ENCODE peak calls at places on chromosomes 5 and 9, in six cellular contexts. One of them, this sample, is unnamed.

GRCh38 chr5:59187772-59188347 is 605.0 kb downstream of the RAB3C start:
- DNase-seq in transverse colon: no peak
- DNase-seq in body of pancreas: no peak
- DNase-seq in stomach: no peak
- DNase-seq in gastrocnemius medialis: no peak
- DNase-seq in sigmoid colon: no peak
- DNase-seq in this sample: no peak

GRCh38 chr5:93572101-93572772 is 8.8 kb downstream of the NR2F1-AS1 start:
- DNase-seq in transverse colon: no peak
- DNase-seq in body of pancreas: no peak
- DNase-seq in stomach: no peak
- DNase-seq in gastrocnemius medialis: no peak
- DNase-seq in sigmoid colon: no peak
- DNase-seq in this sample: no peak

GRCh38 chr5:136729901-136730355 is 364.6 kb upstream of the TRPC7 start:
- DNase-seq in transverse colon: no peak
- DNase-seq in body of pancreas: no peak
- DNase-seq in stomach: no peak
- DNase-seq in gastrocnemius medialis: no peak
- DNase-seq in sigmoid colon: no peak
- DNase-seq in this sample: no peak

GRCh38 chr5:83608122-83608521 is 112.5 kb downstream of the HAPLN1 start:
- DNase-seq in transverse colon: peak
- DNase-seq in body of pancreas: peak
- DNase-seq in stomach: peak
- DNase-seq in gastrocnemius medialis: no peak
- DNase-seq in sigmoid colon: no peak
- DNase-seq in this sample: peak

GRCh38 chr5:86997501-86997900 is 270.2 kb upstream of the RASA1 start:
- DNase-seq in transverse colon: no peak
- DNase-seq in body of pancreas: no peak
- DNase-seq in stomach: no peak
- DNase-seq in gastrocnemius medialis: no peak
- DNase-seq in sigmoid colon: no peak
- DNase-seq in this sample: no peak

GRCh38 chr9:2495221-2496005 is 126.2 kb upstream of the VLDLR start:
- DNase-seq in transverse colon: no peak
- DNase-seq in body of pancreas: no peak
- DNase-seq in stomach: no peak
- DNase-seq in gastrocnemius medialis: no peak
- DNase-seq in sigmoid colon: no peak
- DNase-seq in this sample: peak

GRCh38 chr9:35685506-35685905 is 4.2 kb downstream of the TPM2 start:
- DNase-seq in transverse colon: no peak
- DNase-seq in body of pancreas: no peak
- DNase-seq in stomach: no peak
- DNase-seq in gastrocnemius medialis: no peak
- DNase-seq in sigmoid colon: no peak
- DNase-seq in this sample: no peak

GRCh38 chr9:35490910-35491465 is 1.1 kb downstream of the RUSC2 start:
- DNase-seq in transverse colon: no peak
- DNase-seq in body of pancreas: no peak
- DNase-seq in stomach: no peak
- DNase-seq in gastrocnemius medialis: no peak
- DNase-seq in sigmoid colon: no peak
- DNase-seq in this sample: no peak

GRCh38 chr5:96134886-96135285 is 173.2 kb upstream of the ELL2 start:
- DNase-seq in transverse colon: no peak
- DNase-seq in body of pancreas: no peak
- DNase-seq in stomach: no peak
- DNase-seq in gastrocnemius medialis: no peak
- DNase-seq in sigmoid colon: no peak
- DNase-seq in this sample: no peak

GRCh38 chr9:2271426-2271825 is 256.3 kb downstream of the SMARCA2 start:
- DNase-seq in transverse colon: peak
- DNase-seq in body of pancreas: peak
- DNase-seq in stomach: no peak
- DNase-seq in gastrocnemius medialis: no peak
- DNase-seq in sigmoid colon: no peak
- DNase-seq in this sample: peak

GRCh38 chr9:115211413-115212204 is 93.7 kb upstream of the TNC start:
- DNase-seq in transverse colon: no peak
- DNase-seq in body of pancreas: no peak
- DNase-seq in stomach: no peak
- DNase-seq in gastrocnemius medialis: no peak
- DNase-seq in sigmoid colon: no peak
- DNase-seq in this sample: no peak

GRCh38 chr9:138065287-138065686 is 187.7 kb downstream of the CACNA1B start:
- DNase-seq in transverse colon: no peak
- DNase-seq in body of pancreas: no peak
- DNase-seq in stomach: no peak
- DNase-seq in gastrocnemius medialis: no peak
- DNase-seq in sigmoid colon: peak
- DNase-seq in this sample: no peak

GRCh38 chr5:143395638-143396352 is 7.7 kb downstream of the NR3C1 start:
- DNase-seq in transverse colon: no peak
- DNase-seq in body of pancreas: no peak
- DNase-seq in stomach: no peak
- DNase-seq in gastrocnemius medialis: no peak
- DNase-seq in sigmoid colon: no peak
- DNase-seq in this sample: no peak

GRCh38 chr5:59562756-59563389 is 330.7 kb downstream of the PDE4D start:
- DNase-seq in transverse colon: peak
- DNase-seq in body of pancreas: peak
- DNase-seq in stomach: peak
- DNase-seq in gastrocnemius medialis: peak
- DNase-seq in sigmoid colon: no peak
- DNase-seq in this sample: no peak

GRCh38 chr5:72013741-72014703 is 93.3 kb upstream of the MAP1B start:
- DNase-seq in transverse colon: no peak
- DNase-seq in body of pancreas: no peak
- DNase-seq in stomach: no peak
- DNase-seq in gastrocnemius medialis: no peak
- DNase-seq in sigmoid colon: no peak
- DNase-seq in this sample: no peak

GRCh38 chr9:123111977-123112869 is 78.8 kb downstream of the GPR21 start:
- DNase-seq in transverse colon: no peak
- DNase-seq in body of pancreas: no peak
- DNase-seq in stomach: peak
- DNase-seq in gastrocnemius medialis: no peak
- DNase-seq in sigmoid colon: no peak
- DNase-seq in this sample: no peak

GRCh38 chr9:130331061-130331460 is 65.5 kb downstream of the HMCN2 start:
- DNase-seq in transverse colon: no peak
- DNase-seq in body of pancreas: no peak
- DNase-seq in stomach: no peak
- DNase-seq in gastrocnemius medialis: no peak
- DNase-seq in sigmoid colon: no peak
- DNase-seq in this sample: no peak

GRCh38 chr5:76225316-76225715 is 142.1 kb downstream of the SV2C start:
- DNase-seq in transverse colon: no peak
- DNase-seq in body of pancreas: no peak
- DNase-seq in stomach: no peak
- DNase-seq in gastrocnemius medialis: no peak
- DNase-seq in sigmoid colon: no peak
- DNase-seq in this sample: no peak

GRCh38 chr9:124001865-124002525 is 9.6 kb upstream of the LHX2 start:
- DNase-seq in transverse colon: no peak
- DNase-seq in body of pancreas: no peak
- DNase-seq in stomach: no peak
- DNase-seq in gastrocnemius medialis: no peak
- DNase-seq in sigmoid colon: no peak
- DNase-seq in this sample: no peak

GRCh38 chr9:113528811-113529210 is 65.3 kb downstream of the RGS3 start:
- DNase-seq in transverse colon: no peak
- DNase-seq in body of pancreas: no peak
- DNase-seq in stomach: no peak
- DNase-seq in gastrocnemius medialis: no peak
- DNase-seq in sigmoid colon: no peak
- DNase-seq in this sample: no peak

GRCh38 chr5:36688722-36689121 is 82.3 kb downstream of the SLC1A3 start:
- DNase-seq in transverse colon: no peak
- DNase-seq in body of pancreas: no peak
- DNase-seq in stomach: no peak
- DNase-seq in gastrocnemius medialis: no peak
- DNase-seq in sigmoid colon: no peak
- DNase-seq in this sample: no peak

GRCh38 chr5:13478831-13479465 is 465.5 kb downstream of the DNAH5 start:
- DNase-seq in transverse colon: no peak
- DNase-seq in body of pancreas: peak
- DNase-seq in stomach: peak
- DNase-seq in gastrocnemius medialis: no peak
- DNase-seq in sigmoid colon: no peak
- DNase-seq in this sample: no peak

GRCh38 chr5:64632251-64632650 is 58.1 kb upstream of the SHISAL2B start:
- DNase-seq in transverse colon: no peak
- DNase-seq in body of pancreas: no peak
- DNase-seq in stomach: no peak
- DNase-seq in gastrocnemius medialis: no peak
- DNase-seq in sigmoid colon: no peak
- DNase-seq in this sample: peak

GRCh38 chr5:179393078-179393477 is 47.8 kb upstream of the ADAMTS2 start:
- DNase-seq in transverse colon: no peak
- DNase-seq in body of pancreas: no peak
- DNase-seq in stomach: peak
- DNase-seq in gastrocnemius medialis: no peak
- DNase-seq in sigmoid colon: peak
- DNase-seq in this sample: no peak

GRCh38 chr5:113022661-113023060 is 46.1 kb downstream of the DCP2 start:
- DNase-seq in transverse colon: no peak
- DNase-seq in body of pancreas: no peak
- DNase-seq in stomach: no peak
- DNase-seq in gastrocnemius medialis: no peak
- DNase-seq in sigmoid colon: no peak
- DNase-seq in this sample: no peak
- TF ChIP-seq POLR2A in transverse colon: no peak
- TF ChIP-seq POLR2A in body of pancreas: no peak
- TF ChIP-seq POLR2A in stomach: no peak
- TF ChIP-seq POLR2A in gastrocnemius medialis: no peak
- TF ChIP-seq POLR2A in sigmoid colon: no peak
- TF ChIP-seq POLR2A in this sample: no peak

DNA sequence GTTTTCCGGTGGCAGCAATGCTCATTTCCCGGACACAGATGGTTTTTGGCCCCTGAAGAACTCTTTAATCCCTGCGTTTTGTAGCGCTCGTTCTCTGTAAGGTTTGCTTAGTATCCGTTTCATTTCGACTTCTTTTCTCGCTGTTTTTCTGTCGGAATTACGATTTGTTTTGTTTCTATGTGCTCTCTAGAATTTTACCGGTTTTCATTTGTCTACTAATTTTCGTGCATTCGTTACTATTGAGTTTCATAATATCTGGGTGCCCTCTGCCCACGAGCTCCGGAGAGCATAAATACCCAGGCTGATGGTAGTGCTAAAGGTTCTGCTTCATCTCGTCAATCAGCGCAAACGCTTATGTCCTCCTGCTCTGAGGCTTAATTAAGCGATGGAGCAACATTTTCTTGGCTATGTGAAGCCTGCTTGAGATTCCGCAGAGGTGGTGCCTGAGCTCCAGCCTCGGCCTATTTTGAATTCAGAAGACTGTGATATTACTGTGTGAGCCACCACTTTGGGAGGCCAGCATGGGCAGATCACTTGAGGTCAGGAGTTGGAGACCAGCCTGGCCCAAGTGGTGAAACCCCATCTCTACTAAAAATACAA is 44.9 kb downstream of the ANXA2R start:
- DNase-seq in transverse colon: no peak
- DNase-seq in body of pancreas: no peak
- DNase-seq in stomach: no peak
- DNase-seq in gastrocnemius medialis: no peak
- DNase-seq in sigmoid colon: no peak
- DNase-seq in this sample: no peak
- TF ChIP-seq POLR2A in transverse colon: no peak
- TF ChIP-seq POLR2A in body of pancreas: no peak
- TF ChIP-seq POLR2A in stomach: no peak
- TF ChIP-seq POLR2A in gastrocnemius medialis: no peak
- TF ChIP-seq POLR2A in sigmoid colon: no peak
- TF ChIP-seq POLR2A in this sample: no peak

DNA sequence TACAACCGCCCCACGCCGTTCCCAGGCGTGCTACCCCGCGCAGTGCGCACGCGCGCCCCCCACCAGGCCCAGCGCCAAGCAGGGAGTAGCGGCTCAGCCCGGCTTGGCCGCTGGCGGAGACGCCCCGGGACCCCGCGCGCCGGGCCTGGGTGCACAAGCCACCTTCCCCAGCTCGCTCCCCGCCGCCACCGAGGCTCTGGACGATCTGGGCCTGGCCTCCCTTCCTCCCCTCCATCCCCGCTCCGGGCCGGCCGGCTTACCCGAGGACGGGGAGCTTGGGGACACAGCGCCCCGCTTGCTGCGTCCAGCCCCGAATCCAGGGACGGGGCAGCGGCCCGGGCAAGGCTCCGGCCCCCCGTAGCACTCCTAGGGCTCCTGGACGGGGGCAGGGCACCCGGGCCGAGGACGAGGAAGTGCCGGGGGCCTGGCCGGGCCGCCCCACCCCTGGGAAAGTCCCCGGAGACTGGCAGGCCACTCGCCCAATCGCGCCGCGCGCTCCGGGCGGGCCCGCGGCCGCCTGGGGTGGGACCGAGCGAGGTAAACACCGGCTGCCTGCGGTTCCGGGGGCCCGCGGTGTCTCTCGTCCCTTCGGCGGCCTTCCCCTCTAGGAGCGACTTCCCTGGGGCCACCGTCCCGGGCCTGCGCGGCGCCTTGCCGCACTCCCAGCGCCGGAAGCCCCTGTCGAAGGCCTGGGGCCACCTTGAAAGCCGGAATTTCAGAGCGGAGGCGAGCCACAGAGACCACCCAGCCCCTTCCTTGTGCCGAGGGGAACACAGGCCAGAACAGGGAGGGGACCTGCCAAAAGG is at the start of gene TNIP1:
- DNase-seq in transverse colon: peak
- DNase-seq in body of pancreas: peak
- DNase-seq in stomach: peak
- DNase-seq in gastrocnemius medialis: peak
- DNase-seq in sigmoid colon: peak
- DNase-seq in this sample: peak
- TF ChIP-seq POLR2A in transverse colon: peak
- TF ChIP-seq POLR2A in body of pancreas: peak
- TF ChIP-seq POLR2A in stomach: no peak
- TF ChIP-seq POLR2A in gastrocnemius medialis: peak
- TF ChIP-seq POLR2A in sigmoid colon: peak
- TF ChIP-seq POLR2A in this sample: peak

DNA sequence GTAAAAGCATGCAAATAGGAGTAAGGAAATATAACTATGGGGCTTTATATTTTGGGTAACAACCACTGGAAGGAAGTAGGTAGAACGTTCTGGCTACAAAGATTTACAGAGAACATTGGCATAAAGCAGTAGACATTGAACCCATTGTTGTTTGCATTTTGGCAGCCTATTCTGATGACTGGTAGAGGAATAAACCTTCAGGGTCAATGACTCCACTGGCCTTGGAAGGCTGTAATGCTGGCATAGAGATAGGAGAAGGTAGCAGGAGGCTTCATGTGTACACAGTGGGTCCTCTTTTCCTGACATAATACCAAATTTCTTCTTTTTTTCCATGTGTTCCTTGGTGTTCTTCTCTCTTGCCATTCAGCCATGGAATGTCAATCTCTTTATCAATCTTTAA is 462.8 kb upstream of the ZNF462 start:
- DNase-seq in transverse colon: no peak
- DNase-seq in body of pancreas: no peak
- DNase-seq in stomach: no peak
- DNase-seq in gastrocnemius medialis: no peak
- DNase-seq in sigmoid colon: no peak
- DNase-seq in this sample: no peak
- TF ChIP-seq POLR2A in transverse colon: no peak
- TF ChIP-seq POLR2A in body of pancreas: no peak
- TF ChIP-seq POLR2A in stomach: no peak
- TF ChIP-seq POLR2A in gastrocnemius medialis: no peak
- TF ChIP-seq POLR2A in sigmoid colon: no peak
- TF ChIP-seq POLR2A in this sample: no peak